ENCODE peak calls at places on chromosomes 2 and 18, in seven cellular contexts. I is HL-60, N is sigmoid colon, W is GM12891, Y is GM23338, V is transverse colon, F is prostate gland. U is an unnamed sample.

GRCh38 chr18:79523221-79523737 is 127.5 kb downstream of the NFATC1 start:
- DNase-seq in I (no peak), N (no peak), W (no peak), Y (no peak), V (no peak), F (no peak), U (no peak)

GRCh38 chr2:233209117-233209977 is 42.1 kb upstream of the ATG16L1 start:
- DNase-seq in I (no peak), N (no peak), W (no peak), Y (peak), V (no peak), F (no peak), U (peak)

GRCh38 chr2:10224734-10225133 is 78.0 kb upstream of the HPCAL1 start:
- DNase-seq in I (no peak), N (no peak), W (no peak), Y (no peak), V (no peak), F (no peak), U (no peak)

GRCh38 chr18:4069183-4069582 is 385.9 kb downstream of the DLGAP1 start:
- DNase-seq in I (no peak), N (no peak), W (no peak), Y (no peak), V (no peak), F (no peak), U (no peak)

GRCh38 chr2:84906900-84907714 is 1.7 kb downstream of the TMSB10 start:
- DNase-seq in I (peak), N (peak), W (no peak), Y (peak), V (peak), F (no peak), U (no peak)

GRCh38 chr2:73487112-73487657 is 101.5 kb downstream of the ALMS1 start:
- DNase-seq in I (no peak), N (no peak), W (no peak), Y (no peak), V (no peak), F (no peak), U (no peak)

GRCh38 chr2:106094101-106094860 is 99.8 kb downstream of the UXS1 start:
- DNase-seq in I (no peak), N (no peak), W (no peak), Y (no peak), V (no peak), F (no peak), U (no peak)

GRCh38 chr2:170371231-170371630 is 193.3 kb downstream of the MYO3B start:
- DNase-seq in I (no peak), N (no peak), W (no peak), Y (no peak), V (no peak), F (no peak), U (no peak)

GRCh38 chr2:3596891-3597290 is 2.0 kb downstream of the COLEC11 start:
- DNase-seq in I (no peak), N (no peak), W (no peak), Y (no peak), V (no peak), F (no peak), U (no peak)

GRCh38 chr2:233152541-233152940 is 92.4 kb downstream of the INPP5D start:
- DNase-seq in I (no peak), N (no peak), W (no peak), Y (no peak), V (no peak), F (peak), U (no peak)

GRCh38 chr2:150410809-150411208 is 76.7 kb downstream of the RND3 start:
- DNase-seq in I (no peak), N (no peak), W (no peak), Y (peak), V (no peak), F (no peak), U (no peak)

GRCh38 chr2:158688722-158689121 is 106.4 kb upstream of the DAPL1 start:
- DNase-seq in I (no peak), N (no peak), W (no peak), Y (peak), V (no peak), F (no peak), U (no peak)

GRCh38 chr2:79389475-79389874 is 123.4 kb upstream of the CTNNA2 start:
- DNase-seq in I (no peak), N (no peak), W (no peak), Y (no peak), V (no peak), F (no peak), U (no peak)

GRCh38 chr18:76507830-76508381 is 12.9 kb upstream of the ZNF516 start:
- DNase-seq in I (peak), N (no peak), W (no peak), Y (no peak), V (no peak), F (no peak), U (no peak)

GRCh38 chr2:97695744-97696143 is 17.6 kb upstream of the ZAP70 start:
- DNase-seq in I (no peak), N (no peak), W (no peak), Y (no peak), V (no peak), F (no peak), U (no peak)

GRCh38 chr2:6975988-6976387 is 58.8 kb downstream of the RNF144A start:
- DNase-seq in I (no peak), N (no peak), W (no peak), Y (no peak), V (no peak), F (no peak), U (no peak)

GRCh38 chr2:53353372-53354111 is 414.1 kb upstream of the CHAC2 start:
- DNase-seq in I (no peak), N (no peak), W (no peak), Y (no peak), V (peak), F (no peak), U (no peak)

GRCh38 chr2:102258025-102258385 is 53.4 kb upstream of the IL1RL1 start:
- DNase-seq in I (no peak), N (no peak), W (no peak), Y (no peak), V (no peak), F (no peak), U (no peak)

GRCh38 chr2:235839226-235839625 is 329.0 kb downstream of the GBX2 start:
- DNase-seq in I (no peak), N (no peak), W (no peak), Y (no peak), V (no peak), F (no peak), U (no peak)

GRCh38 chr2:49002750-49003149 is 151.6 kb downstream of the FSHR start:
- DNase-seq in I (no peak), N (no peak), W (no peak), Y (no peak), V (no peak), F (no peak), U (no peak)

GRCh38 chr2:25492726-25493125 is 151.0 kb upstream of the DNMT3A start:
- DNase-seq in I (no peak), N (no peak), W (no peak), Y (no peak), V (no peak), F (no peak), U (no peak)

GRCh38 chr18:10381516-10381915 is 72.9 kb upstream of the APCDD1 start:
- DNase-seq in I (no peak), N (no peak), W (no peak), Y (no peak), V (no peak), F (no peak), U (no peak)

GRCh38 chr2:127594116-127594591 is 51.8 kb upstream of the GPR17 start:
- DNase-seq in I (no peak), N (no peak), W (no peak), Y (no peak), V (peak), F (no peak), U (no peak)

GRCh38 chr18:52422985-52423601 is 83.1 kb downstream of the DCC start:
- DNase-seq in I (no peak), N (no peak), W (no peak), Y (peak), V (no peak), F (no peak), U (no peak)

GRCh38 chr2:159124441-159124911 is 156.0 kb downstream of the TANC1 start:
- DNase-seq in I (peak), N (no peak), W (no peak), Y (peak), V (peak), F (no peak), U (peak)

GRCh38 chr18:76459687-76460350 is 35.2 kb downstream of the ZNF516 start:
- DNase-seq in I (no peak), N (peak), W (no peak), Y (no peak), V (no peak), F (peak), U (no peak)

GRCh38 chr2:237451582-237452469 is 35.2 kb upstream of the MLPH start:
- DNase-seq in I (no peak), N (no peak), W (no peak), Y (peak), V (no peak), F (no peak), U (no peak)

GRCh38 chr2:181752301-181752700 is 72.0 kb upstream of the NEUROD1 start:
- DNase-seq in I (no peak), N (no peak), W (no peak), Y (no peak), V (no peak), F (no peak), U (no peak)

DNA sequence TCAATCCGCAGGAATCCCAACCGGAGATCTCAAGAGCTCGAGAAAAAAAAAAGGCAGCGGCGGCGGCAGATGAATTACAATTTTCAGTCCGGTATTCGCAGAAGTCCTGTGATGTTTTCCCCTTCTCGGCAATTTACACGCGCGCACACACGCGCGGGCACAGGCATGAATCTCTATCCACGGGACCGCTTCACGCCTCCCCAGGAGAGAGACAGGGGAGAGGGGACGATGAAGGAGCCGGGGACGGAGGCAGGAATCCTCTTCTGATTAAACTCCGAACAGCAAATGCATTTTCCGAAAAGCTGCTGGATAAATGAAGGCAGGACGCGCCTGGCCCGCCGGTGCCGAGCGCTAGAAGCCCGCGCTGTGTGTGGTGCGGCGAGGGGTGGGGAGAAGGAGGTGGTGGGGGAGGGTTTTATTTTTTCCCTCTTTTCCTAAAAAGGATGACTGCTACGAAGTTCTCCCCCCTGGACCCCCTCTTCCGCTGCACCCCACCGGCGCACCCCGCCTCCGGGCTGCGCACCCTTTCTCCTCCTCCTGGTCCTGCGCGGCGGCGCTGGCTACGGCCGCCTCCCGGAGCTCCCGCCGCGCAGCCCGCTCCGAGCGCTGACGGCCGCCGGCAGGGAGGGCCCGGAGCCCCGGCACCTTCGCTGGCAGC is at the start of gene BCL2:
- DNase-seq in I (peak), N (peak), W (no peak), Y (peak), V (peak), F (peak), U (no peak)
- TF ChIP-seq POLR2AphosphoS5 in I (peak), N (peak), W (no peak), Y (no peak), V (peak), F (no peak), U (no peak)

GRCh38 chr2:46872876-46873631 is 42.6 kb downstream of the MCFD2 start:
- DNase-seq in I (no peak), N (peak), W (no peak), Y (no peak), V (no peak), F (no peak), U (no peak)

GRCh38 chr2:46873632-46874068 is 42.0 kb downstream of the MCFD2 start:
- DNase-seq in I (peak), N (peak), W (no peak), Y (no peak), V (peak), F (peak), U (no peak)

GRCh38 chr2:46869621-46870020 is 46.0 kb downstream of the MCFD2 start:
- DNase-seq in I (no peak), N (peak), W (no peak), Y (no peak), V (no peak), F (no peak), U (no peak)

GRCh38 chr2:46870051-46870839 is 45.4 kb downstream of the MCFD2 start:
- DNase-seq in I (no peak), N (peak), W (no peak), Y (no peak), V (no peak), F (no peak), U (no peak)

GRCh38 chr2:46871976-46872381 is 43.6 kb downstream of the MCFD2 start:
- DNase-seq in I (no peak), N (peak), W (no peak), Y (no peak), V (no peak), F (no peak), U (no peak)
- TF ChIP-seq POLR2AphosphoS5 in I (no peak), N (no peak), W (no peak), Y (no peak), V (no peak), F (no peak), U (no peak)

DNA sequence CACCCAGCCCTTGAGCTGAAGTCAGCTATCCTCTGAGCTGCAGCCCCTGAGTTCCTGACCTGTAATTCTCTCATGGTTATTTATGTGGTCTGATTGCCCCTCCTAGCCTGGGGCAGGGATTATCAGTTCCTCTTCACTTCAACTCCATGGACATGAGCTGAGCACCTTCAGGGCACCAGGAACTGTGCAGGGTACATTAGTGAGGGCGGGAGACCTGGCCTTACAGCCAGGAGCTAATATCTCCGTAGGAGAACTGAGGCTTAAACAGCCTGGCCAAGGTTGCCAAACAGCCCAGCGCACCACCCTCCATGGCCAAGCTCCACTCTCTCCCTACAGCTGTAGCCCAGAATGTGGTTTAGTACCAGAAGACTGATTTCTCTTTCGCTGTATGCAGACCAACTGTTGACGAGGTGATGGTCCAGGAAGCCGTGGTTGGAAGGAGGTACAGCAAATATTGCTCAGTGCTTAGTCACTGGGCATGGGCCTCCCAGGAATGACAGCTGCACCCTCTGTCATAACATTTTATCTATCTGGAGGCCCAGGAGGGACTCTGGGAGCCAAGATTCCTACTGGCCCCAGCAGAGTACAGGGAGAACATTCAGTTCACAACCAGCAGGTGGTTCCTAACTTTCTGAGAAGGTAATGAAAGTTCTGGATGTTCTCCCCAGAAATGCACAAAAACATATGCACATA is 228.7 kb upstream of the SIX2 start:
- DNase-seq in I (no peak), N (no peak), W (no peak), Y (no peak), V (no peak), F (no peak), U (no peak)
- TF ChIP-seq POLR2AphosphoS5 in I (no peak), N (no peak), W (no peak), Y (no peak), V (no peak), F (peak), U (no peak)

GRCh38 chr18:8990276-8991031 is 112.0 kb upstream of the NDUFV2 start:
- DNase-seq in I (no peak), N (peak), W (no peak), Y (no peak), V (no peak), F (no peak), U (no peak)
- TF ChIP-seq POLR2AphosphoS5 in I (no peak), N (no peak), W (no peak), Y (no peak), V (no peak), F (no peak), U (no peak)

GRCh38 chr2:5692561-5693287 is 540 bp downstream of the SOX11 start:
- DNase-seq in I (no peak), N (no peak), W (no peak), Y (peak), V (no peak), F (no peak), U (no peak)
- TF ChIP-seq POLR2AphosphoS5 in I (no peak), N (no peak), W (no peak), Y (peak), V (no peak), F (no peak), U (no peak)

DNA sequence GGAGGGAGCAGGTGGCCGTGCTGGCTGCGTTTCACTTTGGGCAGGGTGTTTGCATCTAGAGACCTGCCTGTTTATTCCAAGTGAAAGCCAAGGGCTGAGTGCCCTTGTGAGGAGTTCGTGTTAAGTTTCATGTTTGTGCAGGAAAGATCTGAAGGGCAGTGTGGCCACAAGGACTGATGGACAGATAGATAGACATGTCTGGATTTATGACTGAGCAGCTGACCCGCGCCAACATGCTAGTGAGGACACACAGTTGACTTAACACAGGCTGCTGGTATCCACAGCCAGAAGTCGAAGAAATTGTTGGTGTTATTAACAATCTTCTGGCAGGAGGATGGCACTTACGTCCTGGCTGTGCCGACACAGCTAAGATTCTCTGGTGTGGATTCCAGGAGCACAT is 387.6 kb upstream of the TNP1 start:
- DNase-seq in I (no peak), N (peak), W (no peak), Y (no peak), V (no peak), F (peak), U (no peak)
- TF ChIP-seq POLR2AphosphoS5 in I (no peak), N (peak), W (no peak), Y (no peak), V (no peak), F (peak), U (no peak)

GRCh38 chr2:218897394-218898108 is 16.9 kb downstream of the WNT10A start:
- DNase-seq in I (no peak), N (no peak), W (peak), Y (no peak), V (no peak), F (no peak), U (no peak)

GRCh38 chr2:218899147-218899546 is 18.5 kb downstream of the WNT10A start:
- DNase-seq in I (no peak), N (no peak), W (no peak), Y (no peak), V (no peak), F (no peak), U (no peak)

GRCh38 chr2:218895758-218896500 is 15.3 kb downstream of the WNT10A start:
- DNase-seq in I (no peak), N (no peak), W (no peak), Y (peak), V (no peak), F (no peak), U (no peak)

GRCh38 chr2:218896501-218897393 is 16.1 kb downstream of the WNT10A start:
- DNase-seq in I (peak), N (no peak), W (peak), Y (peak), V (peak), F (no peak), U (no peak)

DNA sequence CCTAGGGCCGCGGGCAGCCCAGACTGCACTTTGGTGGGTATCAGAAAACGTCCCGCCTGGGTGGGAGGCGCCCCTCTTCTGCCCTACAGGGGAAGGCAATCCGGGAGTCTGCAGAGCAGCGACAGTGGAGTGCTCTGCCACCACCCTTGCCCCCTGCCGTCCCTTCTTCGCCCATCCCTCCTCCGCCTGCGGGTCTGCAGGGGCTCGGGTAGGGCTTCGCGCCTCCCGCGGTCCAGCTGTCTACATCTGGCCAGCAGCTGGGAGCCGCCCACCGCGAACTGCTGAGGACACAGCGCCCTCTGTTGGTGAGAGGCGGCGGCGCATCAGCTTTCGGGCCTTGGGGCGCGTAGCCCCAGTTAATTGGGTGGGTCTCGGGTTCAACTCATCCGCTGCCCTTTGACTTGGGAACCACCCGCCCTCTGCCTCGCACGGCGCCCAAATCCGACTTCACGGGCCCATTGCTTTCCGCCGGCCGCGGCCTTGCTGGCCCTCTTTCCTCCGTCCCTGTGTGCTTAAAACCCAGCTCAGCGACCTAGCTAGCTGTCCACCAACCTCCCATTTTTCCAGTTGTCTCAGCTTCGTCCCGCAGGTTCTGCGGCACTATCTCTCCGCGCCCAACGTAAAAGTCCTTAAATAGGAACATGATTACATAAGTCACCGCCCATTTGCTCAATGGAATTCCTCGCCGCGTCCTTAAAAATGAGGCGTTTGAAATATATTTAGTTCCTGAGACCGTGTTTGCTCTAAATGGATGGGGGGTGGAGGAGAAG is 17.6 kb downstream of the WNT10A start:
- DNase-seq in I (peak), N (peak), W (peak), Y (peak), V (peak), F (peak), U (no peak)
- TF ChIP-seq POLR2AphosphoS5 in I (no peak), N (no peak), W (no peak), Y (no peak), V (peak), F (no peak), U (no peak)

GRCh38 chr2:24049485-24050021 is at the start of gene FKBP1B:
- DNase-seq in I (no peak), N (peak), W (peak), Y (peak), V (peak), F (peak), U (no peak)
- TF ChIP-seq POLR2AphosphoS5 in I (no peak), N (no peak), W (no peak), Y (peak), V (peak), F (peak), U (peak)

GRCh38 chr2:136242687-136243277 is 124.8 kb upstream of the CXCR4 start:
- DNase-seq in I (no peak), N (no peak), W (no peak), Y (no peak), V (peak), F (no peak), U (no peak)
- TF ChIP-seq POLR2AphosphoS5 in I (no peak), N (no peak), W (no peak), Y (no peak), V (no peak), F (no peak), U (no peak)

U was measured in SK-N-MC.